ENCODE peak calls at places on chromosomes 5 and 9, in five cellular contexts. H, E, G, T and X are unnamed samples.

GRCh38 chr5:132813599-132814440 is 718 bp downstream of the SOWAHA start:
- DNase-seq in H (peak), E (no peak), G (peak), T (no peak), X (no peak)

GRCh38 chr9:107484117-107484723 is 5.3 kb downstream of the KLF4 start:
- DNase-seq in H (no peak), E (peak), G (no peak), T (no peak), X (no peak)

GRCh38 chr5:61010759-61011460 is 65.9 kb downstream of the NDUFAF2 start:
- DNase-seq in H (no peak), E (no peak), G (no peak), T (no peak), X (no peak)

GRCh38 chr9:130879863-130880411 is 16.7 kb downstream of the QRFP start:
- DNase-seq in H (no peak), E (no peak), G (no peak), T (no peak), X (no peak)

GRCh38 chr9:110714314-110714713 is 45.7 kb downstream of the MUSK start:
- DNase-seq in H (no peak), E (no peak), G (peak), T (no peak), X (no peak)

GRCh38 chr9:113520109-113520642 is 56.6 kb downstream of the RGS3 start:
- DNase-seq in H (no peak), E (no peak), G (no peak), T (no peak), X (no peak)

GRCh38 chr9:136485049-136485647 is 2.3 kb upstream of the SEC16A start:
- DNase-seq in H (peak), E (peak), G (peak), T (peak), X (peak)

GRCh38 chr5:137186759-137187461 is 312.2 kb downstream of the SPOCK1 start:
- DNase-seq in H (no peak), E (no peak), G (no peak), T (peak), X (no peak)

GRCh38 chr5:135547590-135548254 is 12.0 kb upstream of the NEUROG1 start:
- DNase-seq in H (no peak), E (no peak), G (no peak), T (no peak), X (no peak)

GRCh38 chr9:121225240-121225639 is 23.6 kb upstream of the RAB14 start:
- DNase-seq in H (no peak), E (no peak), G (no peak), T (no peak), X (no peak)

GRCh38 chr5:155079698-155080097 is 66.1 kb downstream of the KIF4B start:
- DNase-seq in H (no peak), E (no peak), G (no peak), T (no peak), X (no peak)

GRCh38 chr9:135605238-135605781 is 34.0 kb downstream of the GLT6D1 start:
- DNase-seq in H (peak), E (no peak), G (no peak), T (no peak), X (peak)

GRCh38 chr5:61114441-61114840 is 47.8 kb downstream of the SMIM15 start:
- DNase-seq in H (no peak), E (no peak), G (no peak), T (no peak), X (no peak)

GRCh38 chr9:95810133-95810532 is 65.4 kb upstream of the ERCC6L2 start:
- DNase-seq in H (no peak), E (no peak), G (no peak), T (no peak), X (no peak)
- TF ChIP-seq CTCF in H (no peak), E (no peak), G (no peak), T (no peak), X (no peak)

GRCh38 chr5:141343953-141344463 is 379 bp downstream of the PCDHGA3 start:
- DNase-seq in H (no peak), E (no peak), G (no peak), T (no peak), X (no peak)
- TF ChIP-seq CTCF in H (no peak), E (peak), G (no peak), T (no peak), X (no peak)

DNA sequence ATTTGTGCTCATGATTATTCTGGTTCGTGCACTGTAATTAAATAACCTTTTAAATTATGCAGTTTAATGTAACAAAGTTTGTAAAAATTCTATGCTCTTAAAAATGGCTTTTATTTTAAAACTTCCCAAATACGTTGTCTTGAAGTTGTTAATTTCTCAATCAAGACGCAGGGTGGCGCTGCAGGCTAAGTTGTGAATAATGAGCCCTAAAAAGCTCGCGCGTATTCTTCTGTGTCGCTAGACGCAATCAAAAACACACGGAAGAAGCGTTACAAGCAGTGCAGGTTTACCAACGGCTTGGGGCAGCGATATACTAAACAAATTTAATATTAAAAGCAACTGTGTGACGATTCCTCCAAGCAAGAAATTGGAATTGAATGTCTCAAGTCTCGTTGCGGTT is at the start of gene PCDHB4:
- DNase-seq in H (no peak), E (no peak), G (no peak), T (no peak), X (no peak)
- TF ChIP-seq CTCF in H (peak), E (no peak), G (no peak), T (no peak), X (peak)

DNA sequence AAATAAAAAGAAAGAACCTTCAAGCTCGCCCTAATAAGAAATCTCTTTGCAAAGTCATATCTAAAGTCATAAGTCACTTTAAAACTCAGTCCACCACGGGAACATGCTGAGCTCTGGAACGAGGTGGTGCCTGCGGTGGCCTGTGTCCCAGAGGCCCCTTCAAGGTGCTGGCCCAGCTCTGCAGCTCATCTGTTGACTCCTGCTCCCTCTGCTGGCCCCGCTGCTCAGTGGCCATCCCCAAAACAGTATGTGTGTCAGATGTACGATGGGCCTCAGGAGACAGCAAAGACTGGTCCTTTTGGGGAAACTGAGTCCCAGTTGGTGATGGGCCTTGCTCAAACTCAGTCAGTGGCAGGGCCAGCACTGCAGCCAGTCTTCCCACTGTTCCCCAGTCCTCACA is 22.8 kb upstream of the FOXB2 start:
- DNase-seq in H (peak), E (peak), G (peak), T (no peak), X (no peak)
- TF ChIP-seq CTCF in H (peak), E (peak), G (peak), T (peak), X (peak)

GRCh38 chr5:141489841-141490240 is 960 bp downstream of the PCDHGC5 start:
- DNase-seq in H (no peak), E (no peak), G (no peak), T (no peak), X (no peak)

GRCh38 chr5:141492168-141492885 is 3.4 kb downstream of the PCDHGC5 start:
- DNase-seq in H (peak), E (no peak), G (no peak), T (no peak), X (no peak)

GRCh38 chr5:141490771-141491170 is 1.9 kb downstream of the PCDHGC5 start:
- DNase-seq in H (no peak), E (no peak), G (no peak), T (no peak), X (no peak)

GRCh38 chr5:141490271-141490670 is 1.4 kb downstream of the PCDHGC5 start:
- DNase-seq in H (no peak), E (no peak), G (no peak), T (no peak), X (no peak)

GRCh38 chr5:141491323-141492167 is 2.7 kb downstream of the PCDHGC5 start:
- DNase-seq in H (no peak), E (no peak), G (no peak), T (no peak), X (no peak)
- TF ChIP-seq CTCF in H (no peak), E (no peak), G (no peak), T (no peak), X (no peak)